ENCODE peak calls at places on chromosomes 12 and 14, in four cellular contexts. J is cardiac fibroblast, N is upper lobe of right lung, Q is tibial artery. P is an unnamed sample.

GRCh38 chr12:92290016-92290685 is 144.5 kb upstream of the BTG1 start:
- DNase-seq in J (peak), N (no peak), Q (no peak), P (peak)

GRCh38 chr14:91315844-91316267 is 71.4 kb upstream of the GPR68 start:
- DNase-seq in J (no peak), N (no peak), Q (no peak), P (no peak)

GRCh38 chr12:121817648-121818043 is 13.8 kb downstream of the SETD1B start:
- DNase-seq in J (no peak), N (no peak), Q (no peak), P (no peak)

GRCh38 chr12:126706300-126706699 is 1560.7 kb upstream of the TMEM132C start:
- DNase-seq in J (no peak), N (no peak), Q (no peak), P (no peak)

GRCh38 chr12:112303004-112303403 is 79.2 kb downstream of the HECTD4 start:
- DNase-seq in J (peak), N (no peak), Q (no peak), P (peak)

GRCh38 chr12:100404769-100405407 is 48.0 kb downstream of the SLC17A8 start:
- DNase-seq in J (peak), N (no peak), Q (no peak), P (peak)

GRCh38 chr14:99562848-99563748 is 40.9 kb downstream of the CCDC85C start:
- DNase-seq in J (peak), N (peak), Q (no peak), P (no peak)

GRCh38 chr14:92675421-92675820 is 73.0 kb downstream of the LGMN start:
- DNase-seq in J (no peak), N (peak), Q (no peak), P (no peak)

GRCh38 chr12:57129311-57130288 is 1.3 kb downstream of the LRP1 start:
- DNase-seq in J (peak), N (no peak), Q (peak), P (peak)

GRCh38 chr12:126385785-126386184 is 1320.5 kb downstream of the AACS start:
- DNase-seq in J (peak), N (no peak), Q (no peak), P (no peak)

GRCh38 chr12:32533971-32534590 is 134.7 kb downstream of the FGD4 start:
- DNase-seq in J (peak), N (no peak), Q (peak), P (peak)

GRCh38 chr12:55194382-55194781 is 26.4 kb upstream of the OR10A7 start:
- DNase-seq in J (no peak), N (no peak), Q (no peak), P (no peak)

GRCh38 chr14:95274283-95274682 is 45.4 kb downstream of the CLMN start:
- DNase-seq in J (no peak), N (no peak), Q (no peak), P (no peak)

GRCh38 chr14:100653409-100653808 is 66.2 kb upstream of the BEGAIN start:
- DNase-seq in J (no peak), N (no peak), Q (no peak), P (no peak)

GRCh38 chr12:19811922-19812321 is 372.6 kb downstream of the AEBP2 start:
- DNase-seq in J (no peak), N (no peak), Q (no peak), P (no peak)

GRCh38 chr14:93085916-93086315 is 29.8 kb downstream of the ITPK1 start:
- DNase-seq in J (no peak), N (no peak), Q (no peak), P (peak)

GRCh38 chr14:101507306-101508150 is 53.8 kb upstream of the DIO3 start:
- DNase-seq in J (no peak), N (peak), Q (peak), P (no peak)

GRCh38 chr12:80472912-80473500 is 29.0 kb downstream of the PTPRQ start:
- DNase-seq in J (peak), N (no peak), Q (no peak), P (peak)

GRCh38 chr12:24036438-24037204 is 87.2 kb upstream of the SOX5 start:
- DNase-seq in J (no peak), N (no peak), Q (no peak), P (no peak)

GRCh38 chr12:122215789-122216188 is 10.1 kb downstream of the DIABLO start:
- DNase-seq in J (no peak), N (no peak), Q (no peak), P (no peak)

GRCh38 chr12:87425942-87426554 is 603.2 kb downstream of the C12orf50 start:
- DNase-seq in J (no peak), N (no peak), Q (no peak), P (peak)

GRCh38 chr12:109762673-109763191 is 49.1 kb downstream of the FAM222A start:
- DNase-seq in J (no peak), N (peak), Q (no peak), P (no peak)

GRCh38 chr14:68523994-68524725 is 268.7 kb downstream of the ZFP36L1 start:
- DNase-seq in J (peak), N (no peak), Q (no peak), P (no peak)

GRCh38 chr12:31267966-31268365 is 58.0 kb downstream of the SINHCAF start:
- DNase-seq in J (peak), N (no peak), Q (no peak), P (no peak)

GRCh38 chr12:89756638-89757321 is 48.1 kb upstream of the ATP2B1 start:
- DNase-seq in J (peak), N (no peak), Q (no peak), P (peak)

GRCh38 chr12:91778938-91779400 is 366.7 kb downstream of the BTG1 start:
- DNase-seq in J (peak), N (no peak), Q (peak), P (peak)

GRCh38 chr14:96102071-96102856 is 63.1 kb downstream of the C14orf132 start:
- DNase-seq in J (peak), N (no peak), Q (peak), P (no peak)

GRCh38 chr12:72207094-72207493 is 65.1 kb upstream of the TRHDE start:
- DNase-seq in J (no peak), N (no peak), Q (no peak), P (no peak)

GRCh38 chr14:102185360-102185759 is 45.7 kb downstream of the WDR20 start:
- DNase-seq in J (no peak), N (no peak), Q (no peak), P (peak)

GRCh38 chr12:49984960-49985359 is 12.2 kb downstream of the AQP6 start:
- DNase-seq in J (no peak), N (no peak), Q (no peak), P (no peak)

GRCh38 chr12:108702534-108702933 is 28.8 kb downstream of the CORO1C start:
- DNase-seq in J (no peak), N (no peak), Q (no peak), P (no peak)

GRCh38 chr14:43539210-43539609 is 967.9 kb downstream of the FSCB start:
- DNase-seq in J (peak), N (no peak), Q (no peak), P (peak)

GRCh38 chr12:45732250-45732649 is 2.7 kb downstream of the ARID2 start:
- DNase-seq in J (peak), N (no peak), Q (no peak), P (peak)

GRCh38 chr12:92533280-92533890 is 169.4 kb upstream of the PLEKHG7 start:
- DNase-seq in J (peak), N (no peak), Q (no peak), P (no peak)

GRCh38 chr12:39935275-39935674 is 170.6 kb downstream of the SLC2A13 start:
- DNase-seq in J (peak), N (no peak), Q (no peak), P (peak)

DNA sequence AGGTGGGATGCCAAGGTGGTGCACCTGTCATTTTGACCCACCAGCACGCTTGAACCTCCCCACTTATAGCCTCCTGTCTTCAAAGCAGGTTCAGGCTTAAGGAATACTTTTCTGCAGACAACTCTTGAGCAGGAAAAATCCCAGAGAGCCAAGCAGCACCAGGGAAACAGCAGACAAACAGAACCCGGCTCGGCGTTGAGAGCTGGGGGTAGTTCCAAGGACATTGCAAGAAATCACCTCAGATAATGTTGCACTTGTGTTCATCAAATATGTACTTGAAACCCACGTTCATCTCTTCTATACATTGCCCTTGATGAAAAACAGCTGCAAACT is 203.6 kb downstream of the PPM1H start:
- DNase-seq in J (no peak), N (no peak), Q (no peak), P (no peak)
- H3K4me3 ChIP-seq in J (no peak), N (no peak), Q (peak), P (no peak)

GRCh38 chr14:71320734-71321555 is 413.7 kb downstream of the PCNX1 start:
- DNase-seq in J (peak), N (peak), Q (peak), P (peak)

GRCh38 chr14:71321556-71322315 is 414.5 kb downstream of the PCNX1 start:
- DNase-seq in J (peak), N (no peak), Q (no peak), P (peak)

GRCh38 chr14:71320107-71320733 is 413.0 kb downstream of the PCNX1 start:
- DNase-seq in J (peak), N (peak), Q (peak), P (peak)

GRCh38 chr14:71324767-71325272 is 417.6 kb downstream of the PCNX1 start:
- DNase-seq in J (peak), N (no peak), Q (no peak), P (peak)

GRCh38 chr14:71322660-71323250 is 415.5 kb downstream of the PCNX1 start:
- DNase-seq in J (peak), N (no peak), Q (no peak), P (peak)
- H3K4me3 ChIP-seq in J (peak), N (peak), Q (peak), P (peak)

DNA sequence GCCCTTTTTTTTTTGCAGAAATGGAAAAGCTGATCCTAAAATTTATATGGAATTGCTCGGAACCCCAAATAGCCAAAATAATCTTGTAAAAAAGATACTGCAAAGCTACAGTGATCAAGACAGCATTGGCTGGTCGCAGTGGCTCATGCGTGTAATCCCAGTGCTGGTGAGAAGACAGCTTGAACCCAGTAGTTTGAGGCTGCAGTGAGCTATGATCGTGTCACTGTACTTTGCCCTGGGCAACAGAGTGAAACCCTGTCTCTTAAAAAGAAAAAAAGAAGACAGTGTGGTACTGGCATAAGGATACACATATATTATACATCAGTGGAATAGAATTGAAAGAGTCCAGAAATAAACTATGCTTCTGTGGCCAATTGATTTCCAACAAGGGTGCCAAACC is 5.4 kb downstream of the ITGB7 start:
- DNase-seq in J (no peak), N (peak), Q (no peak), P (no peak)
- H3K4me3 ChIP-seq in J (no peak), N (no peak), Q (no peak), P (no peak)

GRCh38 chr12:125003021-125003420 is 9.6 kb downstream of the BRI3BP start:
- DNase-seq in J (no peak), N (no peak), Q (no peak), P (no peak)
- H3K4me3 ChIP-seq in J (no peak), N (no peak), Q (no peak), P (no peak)

GRCh38 chr14:76955575-76956252 is 72.8 kb downstream of the IRF2BPL start:
- DNase-seq in J (no peak), N (no peak), Q (peak), P (peak)
- H3K4me3 ChIP-seq in J (peak), N (peak), Q (peak), P (no peak)

GRCh38 chr14:31268216-31268615 is 60.6 kb upstream of the HECTD1 start:
- DNase-seq in J (no peak), N (no peak), Q (no peak), P (no peak)

GRCh38 chr14:31271648-31272047 is 64.1 kb upstream of the HECTD1 start:
- DNase-seq in J (no peak), N (no peak), Q (no peak), P (no peak)

GRCh38 chr14:31266437-31267331 is 59.1 kb upstream of the HECTD1 start:
- DNase-seq in J (no peak), N (no peak), Q (no peak), P (no peak)

GRCh38 chr14:31269599-31270195 is 62.1 kb upstream of the HECTD1 start:
- DNase-seq in J (no peak), N (no peak), Q (no peak), P (no peak)

GRCh38 chr14:31270196-31270772 is 62.7 kb upstream of the HECTD1 start:
- DNase-seq in J (no peak), N (peak), Q (no peak), P (peak)
- H3K4me3 ChIP-seq in J (no peak), N (no peak), Q (no peak), P (no peak)

GRCh38 chr14:98022541-98023520 is 1225.6 kb downstream of the VRK1 start:
- DNase-seq in J (no peak), N (no peak), Q (no peak), P (no peak)

DNA sequence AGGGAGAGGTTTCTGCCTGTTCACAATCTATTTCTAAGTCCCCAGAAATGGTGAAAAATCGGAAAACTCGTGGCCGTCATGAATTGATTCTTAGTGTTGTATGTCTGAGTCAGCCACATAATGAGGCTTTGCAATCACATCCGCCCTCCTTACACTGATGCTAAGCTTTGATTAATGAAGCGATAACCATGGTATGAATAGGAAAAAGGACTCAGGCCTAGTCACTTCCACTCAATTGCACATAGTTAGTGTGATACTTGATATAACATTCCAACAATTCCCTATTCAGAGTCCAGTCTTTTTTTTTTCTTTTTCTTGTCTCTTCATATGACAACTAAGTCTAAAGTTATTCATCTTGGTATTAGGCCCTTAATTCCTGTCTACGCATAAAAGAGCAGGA is 1231.0 kb downstream of the VRK1 start:
- DNase-seq in J (no peak), N (no peak), Q (no peak), P (no peak)
- H3K4me3 ChIP-seq in J (no peak), N (no peak), Q (no peak), P (no peak)

GRCh38 chr12:42468341-42468821 is 121.2 kb downstream of the PRICKLE1 start:
- DNase-seq in J (no peak), N (no peak), Q (no peak), P (no peak)

GRCh38 chr12:42473130-42473529 is 116.4 kb downstream of the PRICKLE1 start:
- DNase-seq in J (peak), N (no peak), Q (no peak), P (peak)

GRCh38 chr12:42473561-42473960 is 116.0 kb downstream of the PRICKLE1 start:
- DNase-seq in J (no peak), N (no peak), Q (no peak), P (no peak)

GRCh38 chr12:42468853-42469252 is 120.7 kb downstream of the PRICKLE1 start:
- DNase-seq in J (no peak), N (no peak), Q (no peak), P (no peak)

DNA sequence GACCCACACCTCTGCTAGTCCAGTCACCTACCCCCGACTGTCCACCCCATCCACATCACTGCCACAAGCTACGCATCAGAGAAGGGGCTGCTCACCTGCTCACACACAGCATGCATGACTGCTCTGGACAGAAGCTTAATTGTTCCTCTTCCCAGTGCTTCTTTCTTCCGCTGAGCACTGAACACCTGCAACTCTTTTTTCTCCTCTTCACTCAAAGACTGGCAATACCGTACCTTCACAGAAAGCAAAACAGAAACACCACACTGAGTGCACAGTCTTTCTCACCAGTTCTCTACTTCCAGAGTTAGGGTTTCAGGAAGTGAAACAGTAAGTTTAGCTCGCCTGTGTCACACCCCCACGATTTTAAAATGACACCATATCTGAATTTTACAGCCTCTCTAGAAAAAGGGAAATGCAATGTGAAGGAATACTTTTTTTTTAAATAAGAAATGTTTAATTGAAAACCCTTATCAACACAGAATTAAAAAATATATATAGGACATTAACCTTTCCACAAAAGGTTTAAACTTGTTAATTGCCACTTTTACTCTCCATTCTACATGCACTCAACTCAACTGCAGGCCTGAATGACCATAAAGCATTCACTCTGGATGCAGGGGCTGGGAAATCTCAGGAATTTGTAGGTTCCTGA is 120.1 kb downstream of the PRICKLE1 start:
- DNase-seq in J (no peak), N (no peak), Q (no peak), P (no peak)
- H3K4me3 ChIP-seq in J (no peak), N (peak), Q (no peak), P (no peak)

DNA sequence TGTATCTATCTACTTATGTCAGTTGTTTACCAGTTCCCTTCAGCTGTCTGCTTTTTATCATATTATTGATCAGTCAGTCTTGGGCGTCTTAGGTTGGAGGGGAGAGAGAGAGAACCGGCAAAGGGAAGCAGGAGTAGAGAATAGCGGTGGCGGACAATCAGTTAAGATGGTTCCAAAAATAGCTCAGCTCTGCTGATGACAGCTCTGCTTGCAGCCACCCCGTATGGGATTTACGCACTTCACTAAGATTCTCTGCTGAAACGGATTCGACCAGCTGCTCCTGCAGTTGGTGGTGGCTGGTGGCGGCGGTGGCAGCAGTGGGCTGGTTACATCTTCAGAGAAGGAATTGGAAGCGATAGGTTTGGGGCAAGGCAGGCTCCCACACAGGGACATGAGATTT is 664.9 kb downstream of the NRXN3 start:
- DNase-seq in J (no peak), N (no peak), Q (no peak), P (no peak)
- H3K4me3 ChIP-seq in J (no peak), N (no peak), Q (no peak), P (no peak)

DNA sequence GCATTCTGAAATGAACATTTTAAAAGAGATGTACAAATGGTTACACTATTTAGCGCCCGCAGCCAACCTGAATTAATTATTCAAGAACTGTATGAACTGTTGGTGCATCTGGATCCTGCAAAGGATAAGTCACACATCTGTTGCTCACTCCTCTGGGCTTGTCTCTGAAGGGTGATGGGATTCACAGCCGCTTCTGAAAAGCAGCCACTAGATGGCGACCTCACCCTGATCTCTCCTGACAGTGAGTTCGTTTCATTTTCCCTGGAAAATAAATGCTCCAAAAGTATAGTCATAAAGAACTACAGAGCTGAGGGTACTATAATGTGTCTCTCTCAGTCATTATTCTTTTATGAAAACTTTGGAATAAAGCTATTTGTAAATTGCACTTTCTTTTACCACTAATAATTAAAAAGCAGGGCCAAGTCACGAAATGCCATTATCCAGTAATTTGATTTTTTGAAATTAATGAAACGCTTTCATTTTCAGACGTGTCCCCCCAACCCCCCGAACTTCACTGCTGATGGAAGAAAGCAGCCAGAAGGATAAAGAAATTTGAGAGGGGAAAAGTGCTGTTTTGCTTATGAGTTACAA is 789.6 kb downstream of the NRXN3 start:
- DNase-seq in J (peak), N (peak), Q (peak), P (peak)
- H3K4me3 ChIP-seq in J (no peak), N (peak), Q (peak), P (no peak)